ENCODE peak calls at places on chromosome 19, in six cellular contexts. P is breast epithelium, Q is sigmoid colon, U is SK-N-SH, S is H1, R is endothelial cell of umbilical vein. Y is an unnamed sample. For H3K9me3, the result is how much of the 10 kb centered on the place peaks cover.

GRCh38 chr19:37817180-37817911 is 38.0 kb upstream of the ZNF573 start:
- DNase-seq in P (peak), U (peak), Q (peak), R (peak), S (peak), Y (peak)

GRCh38 chr19:6828306-6828697 is 55.8 kb downstream of the VAV1 start:
- DNase-seq in R (no peak), U (no peak), P (no peak), S (no peak), Q (no peak), Y (no peak)

GRCh38 chr19:18443831-18444230 is 5.9 kb upstream of the ISYNA1 start:
- DNase-seq in R (no peak), Q (no peak), S (no peak), U (no peak), P (no peak), Y (no peak)

GRCh38 chr19:37855098-37855497 is 51.3 kb downstream of the WDR87 start:
- DNase-seq in R (peak), U (peak), S (no peak), P (peak), Q (no peak), Y (no peak)

GRCh38 chr19:17049711-17050280 is 23.2 kb upstream of the CPAMD8 start:
- DNase-seq in R (peak), P (no peak), S (no peak), U (no peak), Q (no peak), Y (no peak)

GRCh38 chr19:45182758-45183157 is 4.2 kb downstream of the BLOC1S3 start:
- DNase-seq in Q (no peak), R (no peak), P (no peak), S (no peak), U (no peak), Y (peak)

GRCh38 chr19:54691582-54692293 is 29.0 kb downstream of the LILRB4 start:
- DNase-seq in U (no peak), R (no peak), S (no peak), Q (no peak), P (no peak), Y (no peak)

GRCh38 chr19:41409288-41409687 is 11.7 kb downstream of the BCKDHA start:
- DNase-seq in P (peak), S (no peak), U (no peak), R (peak), Q (no peak), Y (peak)

GRCh38 chr19:36686365-36687213 is 823 bp upstream of the ZNF567 start:
- DNase-seq in Q (no peak), P (no peak), U (no peak), R (no peak), S (no peak), Y (no peak)

GRCh38 chr19:9836021-9836420 is 903 bp downstream of the PIN1 start:
- DNase-seq in R (no peak), S (no peak), U (peak), Q (no peak), P (no peak), Y (no peak)

GRCh38 chr19:30119180-30119920 is 177.3 kb downstream of the URI1 start:
- DNase-seq in R (no peak), P (no peak), Q (no peak), U (peak), S (no peak), Y (no peak)

GRCh38 chr19:6718741-6719539 is 1.5 kb downstream of the C3 start:
- DNase-seq in S (no peak), U (peak), P (no peak), Q (peak), R (no peak), Y (no peak)

GRCh38 chr19:40084948-40085347 is 5.8 kb downstream of the ZNF780A start:
- DNase-seq in P (no peak), U (no peak), Q (no peak), R (no peak), S (no peak), Y (no peak)

GRCh38 chr19:411723-412355 is 2.9 kb upstream of the C2CD4C start:
- DNase-seq in P (no peak), Q (no peak), R (no peak), U (no peak), S (no peak), Y (no peak)

GRCh38 chr19:54107876-54108490 is 5.3 kb downstream of the NDUFA3 start:
- DNase-seq in S (no peak), P (no peak), R (no peak), U (no peak), Q (peak), Y (no peak)

DNA sequence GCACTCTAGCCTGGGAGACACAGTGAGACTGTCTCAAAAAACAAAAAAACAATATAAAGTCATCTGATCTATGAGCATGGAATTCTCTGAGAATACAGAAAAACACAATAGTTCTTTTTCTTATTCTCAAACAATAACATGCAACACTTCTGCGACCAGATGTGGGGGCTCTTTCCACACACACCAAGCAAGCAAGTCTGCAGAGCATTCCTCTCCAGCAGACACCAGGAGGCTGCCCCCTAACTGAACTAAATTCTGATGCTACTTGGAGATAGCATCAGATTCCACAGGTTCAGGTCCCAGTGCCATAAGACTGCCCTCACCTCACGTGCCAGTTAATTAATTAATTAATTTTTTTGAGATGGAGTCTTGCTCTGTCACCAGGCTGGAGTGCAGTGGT is 27.7 kb downstream of the ZNF101 start:
- DNase-seq in R (no peak), Q (no peak), S (peak), U (no peak), P (no peak), Y (no peak)
- TF ChIP-seq POLR2AphosphoS5 in R (no peak), Q (no peak), S (no peak), U (no peak), P (no peak), Y (no peak)

GRCh38 chr19:31175564-31176348 is 173.5 kb downstream of the TSHZ3 start:
- DNase-seq in R (no peak), U (no peak), P (no peak), S (no peak), Q (no peak), Y (no peak)
- H3K9me3 ChIP-seq in R (under half), U (under half), P (under half), S (under half), Q (under half), Y (under half)

GRCh38 chr19:47230921-47231214 is at the start of gene BBC3:
- DNase-seq in P (no peak), S (no peak), Q (no peak), U (no peak), R (no peak), Y (no peak)
- TF ChIP-seq POLR2AphosphoS5 in P (no peak), S (no peak), Q (no peak), U (no peak), R (no peak), Y (no peak)

GRCh38 chr19:21335721-21336120 is 6.5 kb upstream of the ZNF708 start:
- DNase-seq in Q (no peak), S (no peak), P (no peak), U (no peak), R (no peak), Y (no peak)
- H3K9me3 ChIP-seq in Q (under half), S (under half), P (under half), U (under half), R (under half), Y (half or more)

GRCh38 chr19:50333235-50333736 is 4.1 kb upstream of the KCNC3 start:
- DNase-seq in U (peak), P (peak), S (peak), R (peak), Q (peak), Y (peak)
- TF ChIP-seq POLR2AphosphoS5 in U (no peak), P (no peak), S (no peak), R (no peak), Q (no peak), Y (no peak)

DNA sequence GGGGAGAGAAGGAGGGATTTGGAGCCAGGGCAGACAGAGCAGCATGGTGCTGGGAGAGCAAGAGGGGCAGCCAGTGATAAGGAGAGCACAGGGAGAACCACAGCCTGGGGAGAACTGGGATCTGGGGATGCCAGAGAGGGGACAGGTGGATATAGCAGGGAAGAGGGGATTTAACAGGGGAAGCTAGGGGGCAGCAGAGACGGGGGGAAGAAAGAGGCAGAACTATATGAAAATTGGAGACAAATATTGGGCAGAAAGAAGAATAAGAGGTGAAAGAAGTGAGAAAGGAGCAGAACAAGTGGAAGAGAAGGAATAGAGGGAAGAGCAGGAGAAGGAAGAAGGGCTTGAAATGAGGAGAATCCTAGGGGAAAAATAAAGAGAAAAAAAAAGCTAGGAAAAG is 6.5 kb upstream of the ZNF528 start:
- DNase-seq in S (no peak), P (no peak), Q (no peak), R (no peak), U (no peak), Y (no peak)
- H3K9me3 ChIP-seq in S (under half), P (half or more), Q (under half), R (under half), U (under half), Y (under half)

DNA sequence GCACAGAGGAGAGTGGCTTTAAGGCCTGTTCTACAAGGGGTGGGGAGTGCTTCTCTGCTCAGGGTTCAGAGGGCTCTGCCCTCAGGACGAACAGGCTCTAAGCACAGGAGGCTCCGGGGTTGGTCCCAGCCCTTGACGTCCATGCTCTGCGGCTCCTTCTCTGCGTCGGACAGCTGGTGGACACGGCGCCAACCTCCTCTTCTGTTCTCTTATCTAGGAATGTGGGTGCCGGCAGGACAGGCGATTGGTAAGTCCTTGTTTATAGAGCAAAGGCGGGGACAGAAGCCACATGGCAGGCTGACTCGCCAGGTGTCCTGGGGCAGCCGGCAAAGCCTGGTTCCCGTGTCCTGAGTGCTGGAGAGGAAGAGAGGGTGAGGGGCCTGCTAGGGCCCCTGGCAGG is 8.4 kb upstream of the RPS15 start:
- DNase-seq in U (no peak), P (no peak), Q (no peak), R (no peak), S (no peak), Y (peak)
- TF ChIP-seq POLR2AphosphoS5 in U (no peak), P (no peak), Q (no peak), R (no peak), S (no peak), Y (peak)

GRCh38 chr19:4350726-4351125 is 7.4 kb downstream of the MPND start:
- DNase-seq in Q (no peak), P (no peak), R (no peak), S (no peak), U (no peak), Y (no peak)

GRCh38 chr19:4357095-4357797 is 13.9 kb downstream of the MPND start:
- DNase-seq in P (no peak), R (no peak), S (no peak), Q (peak), U (peak), Y (no peak)

GRCh38 chr19:4354897-4355296 is 11.5 kb downstream of the MPND start:
- DNase-seq in S (no peak), Q (peak), U (no peak), P (no peak), R (no peak), Y (no peak)

GRCh38 chr19:4352701-4353121 is 9.3 kb downstream of the MPND start:
- DNase-seq in U (peak), S (no peak), P (no peak), Q (peak), R (peak), Y (no peak)

GRCh38 chr19:4354282-4354681 is 10.9 kb downstream of the MPND start:
- DNase-seq in P (no peak), Q (no peak), R (no peak), U (no peak), S (no peak), Y (no peak)
- H3K9me3 ChIP-seq in P (under half), Q (under half), R (under half), U (under half), S (under half), Y (under half)